ENCODE peak calls at places on chromosomes 3 and 15, in seven cellular contexts. Q, L, F, B, K, J and P are unnamed samples.

GRCh38 chr15:60854858-60855568 is 374.1 kb downstream of the RORA start:
- DNase-seq in J (no peak), Q (no peak), F (no peak), L (no peak), B (no peak), K (no peak), P (no peak)

GRCh38 chr3:4741404-4742307 is 237.6 kb upstream of the BHLHE40 start:
- DNase-seq in B (peak), Q (peak), F (no peak), J (no peak), K (peak), L (peak), P (no peak)

GRCh38 chr3:143835312-143835711 is 13.0 kb downstream of the SLC9A9 start:
- DNase-seq in B (no peak), Q (no peak), K (no peak), F (no peak), J (no peak), L (no peak), P (no peak)

GRCh38 chr3:187130346-187131066 is 8.8 kb downstream of the RPL39L start:
- DNase-seq in J (no peak), K (no peak), B (no peak), F (no peak), L (no peak), Q (peak), P (no peak)

GRCh38 chr3:36796896-36797295 is 32.5 kb upstream of the DCLK3 start:
- DNase-seq in K (no peak), J (no peak), F (no peak), B (peak), Q (no peak), L (no peak), P (no peak)

GRCh38 chr3:125916376-125916978 is 52.5 kb upstream of the ROPN1B start:
- DNase-seq in L (peak), Q (peak), J (peak), B (peak), F (peak), K (peak), P (peak)

GRCh38 chr3:78066287-78066686 is 1026.4 kb downstream of the ROBO2 start:
- DNase-seq in Q (no peak), F (no peak), L (no peak), J (no peak), B (no peak), K (no peak), P (no peak)

GRCh38 chr15:98957655-98958054 is 49.9 kb downstream of the PGPEP1L start:
- DNase-seq in K (no peak), Q (no peak), J (no peak), B (no peak), L (no peak), F (no peak), P (no peak)

GRCh38 chr3:14780927-14781507 is 37.7 kb upstream of the FGD5 start:
- DNase-seq in K (peak), Q (peak), J (peak), B (no peak), F (no peak), L (peak), P (no peak)

GRCh38 chr3:152826476-152826875 is 8.5 kb upstream of the P2RY1 start:
- DNase-seq in L (no peak), Q (no peak), K (no peak), B (no peak), F (no peak), J (no peak), P (no peak)

GRCh38 chr15:29857196-29857595 is 34.9 kb upstream of the TJP1 start:
- DNase-seq in Q (no peak), K (peak), J (no peak), F (no peak), B (no peak), L (no peak), P (no peak)

GRCh38 chr3:110881069-110881468 is 190.5 kb upstream of the NECTIN3 start:
- DNase-seq in F (peak), B (no peak), K (peak), J (no peak), L (peak), Q (peak), P (peak)

GRCh38 chr3:127387119-127387518 is 99.3 kb upstream of the PRR20G start:
- DNase-seq in K (no peak), J (no peak), Q (no peak), F (no peak), L (peak), B (no peak), P (no peak)

GRCh38 chr3:411183-411681 is 214.7 kb downstream of the CHL1 start:
- DNase-seq in L (no peak), J (no peak), B (no peak), K (no peak), Q (no peak), F (no peak), P (no peak)

GRCh38 chr3:73740041-73740440 is 115.3 kb upstream of the PDZRN3 start:
- DNase-seq in K (no peak), L (no peak), Q (no peak), F (no peak), B (no peak), J (no peak), P (no peak)

GRCh38 chr3:111936191-111936841 is 42.5 kb upstream of the ABHD10 start:
- DNase-seq in F (no peak), B (no peak), J (no peak), K (no peak), L (no peak), Q (peak), P (no peak)